ENCODE peak calls at places on chromosome 17, in four cellular contexts. One of them, this sample, is unnamed.

GRCh38 chr17:77382966-77383612 is 242.3 kb downstream of the SEC14L1 start:
- DNase-seq in IMR-90: peak
- DNase-seq in neuronal stem cell: no peak
- DNase-seq in H9: no peak
- DNase-seq in this sample: no peak

GRCh38 chr17:49850772-49851386 is 3.0 kb upstream of the TAC4 start:
- DNase-seq in H9: peak
- DNase-seq in neuronal stem cell: no peak
- DNase-seq in IMR-90: no peak
- DNase-seq in this sample: peak

GRCh38 chr17:56112086-56112485 is 41.2 kb upstream of the ANKFN1 start:
- DNase-seq in neuronal stem cell: no peak
- DNase-seq in IMR-90: peak
- DNase-seq in H9: no peak
- DNase-seq in this sample: no peak

GRCh38 chr17:29613371-29613837 is 9.3 kb downstream of the CORO6 start:
- DNase-seq in H9: peak
- DNase-seq in IMR-90: peak
- DNase-seq in neuronal stem cell: peak
- DNase-seq in this sample: peak

GRCh38 chr17:50380369-50381259 is 7.6 kb downstream of the EME1 start:
- DNase-seq in IMR-90: no peak
- DNase-seq in neuronal stem cell: no peak
- DNase-seq in H9: no peak
- DNase-seq in this sample: no peak

GRCh38 chr17:19579192-19579668 is 45.6 kb downstream of the SLC47A1 start:
- DNase-seq in IMR-90: no peak
- DNase-seq in neuronal stem cell: no peak
- DNase-seq in H9: peak
- DNase-seq in this sample: no peak

GRCh38 chr17:42282478-42283080 is 5.7 kb upstream of the STAT5A start:
- DNase-seq in IMR-90: no peak
- DNase-seq in neuronal stem cell: no peak
- DNase-seq in H9: peak
- DNase-seq in this sample: no peak

GRCh38 chr17:8877984-8878383 is 10.5 kb upstream of the PIK3R6 start:
- DNase-seq in H9: no peak
- DNase-seq in neuronal stem cell: no peak
- DNase-seq in IMR-90: no peak
- DNase-seq in this sample: no peak

GRCh38 chr17:15364615-15365014 is 23.2 kb upstream of the TEKT3 start:
- DNase-seq in IMR-90: no peak
- DNase-seq in H9: no peak
- DNase-seq in neuronal stem cell: no peak
- DNase-seq in this sample: no peak

GRCh38 chr17:17708301-17708700 is 27.0 kb downstream of the RAI1 start:
- DNase-seq in IMR-90: no peak
- DNase-seq in H9: no peak
- DNase-seq in neuronal stem cell: no peak
- DNase-seq in this sample: no peak

GRCh38 chr17:38353668-38354067 is 2.0 kb downstream of the SOCS7 start:
- DNase-seq in IMR-90: no peak
- DNase-seq in H9: no peak
- DNase-seq in neuronal stem cell: no peak
- DNase-seq in this sample: peak

GRCh38 chr17:27518750-27519521 is 62.7 kb downstream of the KSR1 start:
- DNase-seq in H9: no peak
- DNase-seq in IMR-90: no peak
- DNase-seq in neuronal stem cell: no peak
- DNase-seq in this sample: no peak

GRCh38 chr17:19664136-19664820 is 15.7 kb downstream of the ALDH3A2 start:
- DNase-seq in H9: peak
- DNase-seq in IMR-90: no peak
- DNase-seq in neuronal stem cell: no peak
- DNase-seq in this sample: no peak

GRCh38 chr17:57662644-57663308 is 82.3 kb downstream of the CCDC182 start:
- DNase-seq in H9: peak
- DNase-seq in neuronal stem cell: peak
- DNase-seq in IMR-90: peak
- DNase-seq in this sample: peak

GRCh38 chr17:51546114-51546513 is 285.8 kb downstream of the UTP18 start:
- DNase-seq in neuronal stem cell: no peak
- DNase-seq in H9: no peak
- DNase-seq in IMR-90: no peak
- DNase-seq in this sample: no peak

GRCh38 chr17:62627219-62627903 is at the start of gene MRC2:
- DNase-seq in H9: peak
- DNase-seq in IMR-90: peak
- DNase-seq in neuronal stem cell: peak
- DNase-seq in this sample: peak

GRCh38 chr17:21210411-21211076 is 3.4 kb downstream of the TMEM11 start:
- DNase-seq in H9: no peak
- DNase-seq in neuronal stem cell: no peak
- DNase-seq in IMR-90: no peak
- DNase-seq in this sample: no peak

GRCh38 chr17:21298056-21298982 is 13.8 kb downstream of the MAP2K3 start:
- DNase-seq in H9: no peak
- DNase-seq in IMR-90: no peak
- DNase-seq in neuronal stem cell: no peak
- DNase-seq in this sample: no peak

GRCh38 chr17:74598346-74599022 is 6.4 kb upstream of the CD300LD start:
- DNase-seq in neuronal stem cell: no peak
- DNase-seq in IMR-90: no peak
- DNase-seq in H9: no peak
- DNase-seq in this sample: no peak

GRCh38 chr17:42536048-42536371 is at the start of gene NAGLU:
- DNase-seq in H9: peak
- DNase-seq in neuronal stem cell: no peak
- DNase-seq in IMR-90: peak
- DNase-seq in this sample: peak

GRCh38 chr17:74599531-74599939 is 7.5 kb upstream of the CD300LD start:
- DNase-seq in IMR-90: no peak
- DNase-seq in neuronal stem cell: no peak
- DNase-seq in H9: no peak
- DNase-seq in this sample: peak

GRCh38 chr17:751269-752001 is 629 bp downstream of the GEMIN4 start:
- DNase-seq in IMR-90: peak
- DNase-seq in neuronal stem cell: peak
- DNase-seq in H9: no peak
- DNase-seq in this sample: no peak

GRCh38 chr17:71428897-71429296 is 691.9 kb upstream of the SOX9 start:
- DNase-seq in IMR-90: no peak
- DNase-seq in neuronal stem cell: no peak
- DNase-seq in H9: no peak
- DNase-seq in this sample: no peak

GRCh38 chr17:65552214-65552613 is 9.2 kb downstream of the AXIN2 start:
- DNase-seq in neuronal stem cell: no peak
- DNase-seq in H9: no peak
- DNase-seq in IMR-90: no peak
- DNase-seq in this sample: no peak

GRCh38 chr17:38353084-38353604 is 1.5 kb downstream of the SOCS7 start:
- DNase-seq in IMR-90: no peak
- DNase-seq in neuronal stem cell: no peak
- DNase-seq in H9: no peak
- DNase-seq in this sample: peak

GRCh38 chr17:35132816-35133550 is 9.1 kb downstream of the NLE1 start:
- DNase-seq in neuronal stem cell: no peak
- DNase-seq in IMR-90: no peak
- DNase-seq in H9: no peak
- DNase-seq in this sample: no peak

GRCh38 chr17:6636105-6636504 is 4.4 kb downstream of the KIAA0753 start:
- DNase-seq in neuronal stem cell: no peak
- DNase-seq in H9: no peak
- DNase-seq in IMR-90: no peak
- DNase-seq in this sample: no peak

GRCh38 chr17:75003957-75004355 is 8.5 kb upstream of the MRPL58 start:
- DNase-seq in H9: no peak
- DNase-seq in neuronal stem cell: no peak
- DNase-seq in IMR-90: no peak
- DNase-seq in this sample: no peak

GRCh38 chr17:7035591-7036368 is at the start of gene SLC16A13:
- DNase-seq in neuronal stem cell: peak
- DNase-seq in H9: peak
- DNase-seq in IMR-90: peak
- DNase-seq in this sample: peak

GRCh38 chr17:11598274-11599221 is at the start of gene DNAH9:
- DNase-seq in neuronal stem cell: peak
- DNase-seq in IMR-90: no peak
- DNase-seq in H9: peak
- DNase-seq in this sample: peak

GRCh38 chr17:29133146-29133713 is 47.0 kb downstream of the MYO18A start:
- DNase-seq in IMR-90: peak
- DNase-seq in H9: peak
- DNase-seq in neuronal stem cell: no peak
- DNase-seq in this sample: no peak

GRCh38 chr17:28892024-28892423 is 5.5 kb downstream of the FLOT2 start:
- DNase-seq in neuronal stem cell: no peak
- DNase-seq in IMR-90: no peak
- DNase-seq in H9: no peak
- DNase-seq in this sample: no peak

GRCh38 chr17:38636054-38636453 is 30.3 kb upstream of the SRCIN1 start:
- DNase-seq in IMR-90: no peak
- DNase-seq in neuronal stem cell: no peak
- DNase-seq in H9: peak
- DNase-seq in this sample: peak

GRCh38 chr17:20028436-20028835 is 19.3 kb downstream of the SPECC1 start:
- DNase-seq in H9: no peak
- DNase-seq in neuronal stem cell: no peak
- DNase-seq in IMR-90: no peak
- DNase-seq in this sample: no peak

GRCh38 chr17:17382060-17382449 is 78.9 kb downstream of the NT5M start:
- DNase-seq in H9: no peak
- DNase-seq in IMR-90: no peak
- DNase-seq in neuronal stem cell: no peak
- DNase-seq in this sample: no peak

GRCh38 chr17:65514082-65514481 is 47.4 kb downstream of the AXIN2 start:
- DNase-seq in neuronal stem cell: no peak
- DNase-seq in IMR-90: peak
- DNase-seq in H9: no peak
- DNase-seq in this sample: peak

GRCh38 chr17:73232587-73233373 is 28.9 kb downstream of the CPSF4L start:
- DNase-seq in IMR-90: peak
- DNase-seq in neuronal stem cell: no peak
- DNase-seq in H9: no peak
- DNase-seq in this sample: no peak

DNA sequence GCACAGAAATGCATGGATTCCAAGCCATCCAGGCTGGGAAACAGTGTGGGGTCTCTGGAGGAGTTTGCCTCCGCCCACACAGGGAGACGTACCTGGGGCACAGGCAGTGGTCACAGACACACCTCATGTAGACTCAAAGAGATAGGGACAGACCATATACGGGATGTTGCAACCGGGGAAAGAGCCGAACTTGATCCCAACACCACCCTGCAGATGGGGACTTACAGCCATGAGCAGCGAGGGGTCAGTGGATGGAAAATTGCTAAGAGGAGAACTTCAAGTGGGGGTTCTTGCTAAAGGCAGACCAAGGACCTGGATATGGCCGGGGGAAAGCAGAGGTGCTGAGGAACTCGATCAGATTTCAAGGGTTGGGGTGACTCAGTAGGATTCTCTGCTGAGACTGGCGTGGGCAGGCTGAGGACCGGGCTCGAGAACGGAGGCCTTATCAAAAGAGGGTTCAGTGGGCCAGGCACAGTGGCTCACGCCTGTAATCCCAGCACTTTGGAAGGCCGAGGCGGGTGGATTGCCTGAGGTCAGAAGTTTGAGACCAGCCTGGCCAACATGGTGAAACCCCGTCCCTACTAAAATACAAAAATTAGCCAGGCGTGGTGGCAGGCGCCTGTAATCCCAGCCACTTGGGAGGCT is 12.0 kb upstream of the DNAH17 start:
- DNase-seq in IMR-90: no peak
- DNase-seq in neuronal stem cell: no peak
- DNase-seq in H9: no peak
- DNase-seq in this sample: no peak
- H3K9ac ChIP-seq in IMR-90: no peak
- H3K9ac ChIP-seq in neuronal stem cell: no peak
- H3K9ac ChIP-seq in H9: no peak
- H3K9ac ChIP-seq in this sample: no peak

GRCh38 chr17:45128989-45129388 is 3.3 kb downstream of the PLCD3 start:
- DNase-seq in IMR-90: no peak
- DNase-seq in neuronal stem cell: no peak
- DNase-seq in H9: no peak
- DNase-seq in this sample: peak

GRCh38 chr17:45127583-45128300 is 4.6 kb downstream of the PLCD3 start:
- DNase-seq in neuronal stem cell: no peak
- DNase-seq in H9: peak
- DNase-seq in IMR-90: peak
- DNase-seq in this sample: peak

GRCh38 chr17:45128331-45128730 is 4.0 kb downstream of the PLCD3 start:
- DNase-seq in IMR-90: no peak
- DNase-seq in H9: no peak
- DNase-seq in neuronal stem cell: no peak
- DNase-seq in this sample: no peak

GRCh38 chr17:45125509-45125908 is 6.8 kb downstream of the PLCD3 start:
- DNase-seq in neuronal stem cell: no peak
- DNase-seq in H9: no peak
- DNase-seq in IMR-90: no peak
- DNase-seq in this sample: no peak

DNA sequence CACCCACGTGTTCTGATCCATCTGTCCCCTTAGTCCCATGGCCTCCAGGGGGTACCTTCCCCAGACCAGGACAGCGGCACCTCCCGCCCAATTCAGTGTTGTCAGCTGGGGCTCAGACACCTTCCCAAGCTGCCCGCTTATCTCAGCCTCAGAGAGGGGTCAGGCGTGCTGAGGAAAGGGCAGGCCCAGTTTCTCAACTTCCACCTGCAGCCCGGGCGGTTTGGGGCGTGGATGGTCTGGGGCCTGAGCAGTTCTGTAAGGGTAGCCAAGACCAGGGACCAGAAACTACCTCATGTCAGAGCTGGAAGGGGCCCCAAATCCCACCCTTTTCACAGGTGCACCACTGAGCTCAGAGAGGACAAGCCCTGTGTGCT is 5.1 kb downstream of the PLCD3 start:
- DNase-seq in neuronal stem cell: no peak
- DNase-seq in IMR-90: no peak
- DNase-seq in H9: no peak
- DNase-seq in this sample: no peak
- H3K14ac ChIP-seq in neuronal stem cell: no peak
- H3K14ac ChIP-seq in IMR-90: peak
- H3K14ac ChIP-seq in H9: no peak
- H3K14ac ChIP-seq in this sample: peak

GRCh38 chr17:1966274-1967086 is 58.7 kb downstream of the RTN4RL1 start:
- DNase-seq in neuronal stem cell: no peak
- DNase-seq in IMR-90: no peak
- DNase-seq in H9: no peak
- DNase-seq in this sample: peak
- H2BK5ac ChIP-seq in neuronal stem cell: peak
- H2BK5ac ChIP-seq in IMR-90: no peak
- H2BK5ac ChIP-seq in H9: no peak
- H2BK5ac ChIP-seq in this sample: no peak

GRCh38 chr17:3989156-3989886 is 25.1 kb upstream of the ATP2A3 start:
- DNase-seq in IMR-90: no peak
- DNase-seq in neuronal stem cell: no peak
- DNase-seq in H9: peak
- DNase-seq in this sample: no peak
- H3K9ac ChIP-seq in IMR-90: no peak
- H3K9ac ChIP-seq in neuronal stem cell: no peak
- H3K9ac ChIP-seq in H9: no peak
- H3K9ac ChIP-seq in this sample: no peak

This sample was measured in trophoblast cell.